ENCODE peak calls at places on chromosomes 3 and 15, in five cellular contexts. L, S, O, M and E are unnamed samples.

GRCh38 chr15:73800662-73801345 is 47.7 kb upstream of the INSYN1 start:
- DNase-seq in M (no peak), L (peak), O (peak), S (peak), E (peak)

GRCh38 chr15:98443483-98443882 is 204.9 kb upstream of the IGF1R start:
- DNase-seq in L (no peak), S (no peak), M (no peak), O (no peak), E (no peak)

GRCh38 chr15:95284933-95285401 is 1045.5 kb upstream of the NR2F2 start:
- DNase-seq in L (peak), S (no peak), O (no peak), M (no peak), E (peak)

GRCh38 chr15:90582553-90582952 is 52.8 kb downstream of the CRTC3 start:
- DNase-seq in S (no peak), O (no peak), L (peak), M (no peak), E (no peak)

GRCh38 chr15:66276546-66276945 is 16.8 kb upstream of the DIS3L start:
- DNase-seq in S (no peak), O (no peak), L (no peak), M (no peak), E (no peak)

GRCh38 chr15:95888762-95889161 is 441.7 kb upstream of the NR2F2 start:
- DNase-seq in O (no peak), S (no peak), L (no peak), M (no peak), E (no peak)

GRCh38 chr3:194034556-194035336 is 101.2 kb upstream of the HES1 start:
- DNase-seq in M (peak), S (no peak), L (no peak), O (no peak), E (no peak)

GRCh38 chr15:32818758-32819405 is 101.1 kb downstream of the GREM1 start:
- DNase-seq in M (no peak), O (no peak), L (peak), S (no peak), E (peak)

GRCh38 chr3:42101481-42101880 is 10.3 kb downstream of the TRAK1 start:
- DNase-seq in S (no peak), M (no peak), O (no peak), L (no peak), E (no peak)

GRCh38 chr15:77901921-77902750 is 175.4 kb downstream of the TBC1D2B start:
- DNase-seq in L (no peak), M (no peak), O (no peak), S (no peak), E (no peak)

GRCh38 chr3:43926073-43926472 is 235.3 kb downstream of the ABHD5 start:
- DNase-seq in S (no peak), M (no peak), O (no peak), L (no peak), E (no peak)

GRCh38 chr15:93001881-93002280 is 87.1 kb downstream of the RGMA start:
- DNase-seq in M (no peak), L (no peak), O (no peak), S (no peak), E (no peak)